ENCODE peak calls at places on chromosomes 5 and 9, in five cellular contexts. T, W, D, I and L are unnamed samples.

GRCh38 chr5:51881901-51882300 is 498.7 kb downstream of the ISL1 start:
- DNase-seq in D (no peak), T (no peak), I (no peak), W (no peak), L (no peak)

GRCh38 chr9:105859428-105860091 is 165.2 kb downstream of the TMEM38B start:
- DNase-seq in D (no peak), T (no peak), W (no peak), I (no peak), L (no peak)

GRCh38 chr9:78493166-78493742 is 196.3 kb downstream of the PSAT1 start:
- DNase-seq in W (no peak), T (no peak), I (no peak), D (no peak), L (no peak)

GRCh38 chr9:136047076-136047774 is 47.9 kb downstream of the NACC2 start:
- DNase-seq in T (no peak), D (no peak), I (no peak), W (no peak), L (no peak)

GRCh38 chr5:97044057-97044456 is 98.4 kb downstream of the LIX1 start:
- DNase-seq in T (no peak), D (peak; percentile 27), I (peak; percentile 75), W (peak; percentile 17), L (peak; percentile 4)

GRCh38 chr5:146962801-146963355 is 84.3 kb upstream of the PPP2R2B start:
- DNase-seq in T (no peak), I (no peak), W (no peak), D (no peak), L (no peak)

GRCh38 chr9:86846679-86847078 is 100.6 kb downstream of the GAS1 start:
- DNase-seq in W (no peak), T (no peak), D (no peak), I (no peak), L (no peak)

GRCh38 chr9:130949188-130950038 is 10.4 kb upstream of the FIBCD1 start:
- DNase-seq in I (no peak), W (no peak), D (no peak), T (no peak), L (no peak)

GRCh38 chr5:148425808-148426207 is 42.0 kb downstream of the FBXO38 start:
- DNase-seq in I (no peak), D (no peak), T (no peak), W (peak; percentile 22), L (no peak)

GRCh38 chr9:111037744-111038335 is 430 bp downstream of the LPAR1 start:
- DNase-seq in T (no peak), D (peak; percentile 6), I (peak; percentile 70), W (no peak), L (peak; percentile 3)

GRCh38 chr5:119290161-119290569 is 65.7 kb upstream of the TNFAIP8 start:
- DNase-seq in W (no peak), I (no peak), T (peak; percentile 66), D (no peak), L (no peak)

GRCh38 chr5:141781910-141782309 is 96.3 kb downstream of the PCDH1 start:
- DNase-seq in D (no peak), T (no peak), I (no peak), W (no peak), L (no peak)

GRCh38 chr5:146466521-146467349 is 19.6 kb downstream of the TCERG1 start:
- DNase-seq in T (no peak), D (no peak), W (no peak), I (no peak), L (no peak)

GRCh38 chr5:177346820-177347219 is 4.6 kb downstream of the LMAN2 start:
- DNase-seq in D (no peak), T (no peak), W (no peak), I (no peak), L (no peak)

GRCh38 chr9:79300153-79300552 is 271.6 kb upstream of the TLE4 start:
- DNase-seq in D (no peak), W (no peak), T (no peak), I (no peak), L (no peak)

GRCh38 chr5:60403343-60404006 is 296.5 kb downstream of the DEPDC1B start:
- DNase-seq in T (no peak), W (no peak), D (peak; percentile 65), I (no peak), L (no peak)

DNA sequence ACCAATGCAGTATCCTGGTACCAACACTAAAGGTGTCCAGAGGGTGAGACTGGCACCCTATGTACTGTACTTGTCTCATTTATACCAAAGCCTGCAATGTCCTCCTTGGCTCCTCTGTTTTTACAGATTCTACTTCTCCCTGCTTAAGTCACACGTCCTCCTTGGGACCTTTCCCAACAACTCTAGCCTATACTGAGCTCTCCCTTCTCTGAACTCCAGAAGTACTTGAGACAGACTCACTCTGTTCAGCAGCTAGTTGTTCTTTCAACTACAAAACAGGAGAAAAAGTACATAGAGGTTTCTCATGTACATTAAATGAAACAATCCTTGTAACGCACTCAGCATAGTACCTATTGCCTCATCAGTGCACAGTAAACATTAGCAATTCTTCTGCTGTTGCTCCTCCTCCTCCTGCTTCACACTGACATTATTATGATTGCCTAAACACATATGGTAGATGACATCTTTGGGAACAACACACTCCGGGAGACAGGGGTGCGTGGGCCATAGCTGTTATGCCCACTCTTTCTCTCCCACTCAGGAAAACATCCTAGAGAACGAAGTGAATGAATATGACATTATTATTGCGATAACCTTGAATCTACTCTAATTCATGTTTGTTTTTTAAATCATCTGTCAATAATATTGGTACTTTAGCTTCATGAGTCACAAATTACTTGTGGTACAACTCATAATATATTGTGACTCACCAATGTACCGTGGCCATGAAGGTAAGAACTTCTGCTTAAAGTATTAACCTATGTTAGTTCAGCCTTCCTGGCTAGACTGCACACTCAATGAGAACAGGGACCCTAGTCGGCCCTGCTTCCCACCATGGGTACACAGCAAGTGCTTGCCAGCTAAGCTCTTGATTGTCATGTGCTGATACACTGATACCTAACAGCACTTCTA is 180.3 kb upstream of the ADRA1B start:
- DNase-seq in W (no peak), T (no peak), D (no peak), I (no peak), L (no peak)
- H3K9ac ChIP-seq in W (no peak overlapping the region), T (no peak overlapping the region), D (no peak overlapping the region), I (no peak overlapping the region), L (no peak overlapping the region)

GRCh38 chr9:84839538-84839937 is 170.0 kb downstream of the NTRK2 start:
- DNase-seq in T (no peak), D (no peak), I (no peak), W (no peak), L (no peak)
- TF ChIP-seq ZNF274 in T (no peak), D (no peak), I (no peak), W (no peak), L (no peak)

GRCh38 chr9:69218166-69218565 is 44.1 kb downstream of the TJP2 start:
- DNase-seq in D (no peak), W (no peak), I (no peak), T (no peak), L (no peak)

GRCh38 chr9:69214939-69215338 is 40.9 kb downstream of the TJP2 start:
- DNase-seq in I (no peak), T (no peak), W (no peak), D (peak; percentile 29), L (no peak)

GRCh38 chr9:69211424-69212036 is 37.5 kb downstream of the TJP2 start:
- DNase-seq in W (no peak), D (no peak), I (no peak), T (no peak), L (no peak)

GRCh38 chr9:69213647-69214046 is 39.6 kb downstream of the TJP2 start:
- DNase-seq in I (no peak), T (no peak), W (no peak), D (no peak), L (no peak)

GRCh38 chr9:69215774-69216482 is 41.9 kb downstream of the TJP2 start:
- DNase-seq in D (no peak), I (no peak), T (no peak), W (peak; percentile 71), L (no peak)
- TF ChIP-seq ATF3 in D (no peak), I (no peak), T (no peak), W (no peak), L (no peak)

DNA sequence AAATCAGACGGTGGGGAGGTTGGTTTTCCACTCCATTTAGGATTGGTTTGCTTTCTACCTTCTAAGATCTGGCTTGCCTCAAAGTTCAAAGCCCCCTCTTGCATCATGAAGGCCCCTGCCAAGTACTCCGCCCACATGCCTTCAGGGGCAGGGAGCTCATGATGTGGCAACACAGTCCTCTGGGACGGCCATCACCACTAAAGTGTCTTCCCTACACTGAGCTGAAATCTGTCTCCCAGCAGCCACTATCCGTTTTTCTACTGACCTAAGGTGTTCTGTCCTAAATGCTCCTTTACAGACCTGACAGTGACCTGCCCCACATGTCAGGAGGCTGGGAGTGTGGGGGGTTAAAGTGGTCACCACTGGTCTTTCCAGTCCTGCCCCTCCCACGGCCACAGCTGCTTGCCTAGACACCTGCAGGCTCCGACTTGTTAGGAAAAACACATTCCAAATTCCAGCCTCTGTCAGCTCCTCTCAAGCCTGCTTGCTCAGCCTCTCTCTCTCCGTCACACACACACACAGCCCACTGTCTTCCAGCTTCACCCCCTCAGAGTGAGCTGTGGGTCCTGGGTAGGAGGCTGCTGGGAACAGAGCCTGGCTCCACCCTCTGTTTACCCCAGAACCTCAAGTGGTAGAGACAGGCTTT is 44.9 kb downstream of the SHB start:
- DNase-seq in D (peak; percentile 91), I (no peak), W (no peak), T (no peak), L (no peak)
- H3K9ac ChIP-seq in D (peak overlapping the region; percentile 33), I (no peak overlapping the region), W (no peak overlapping the region), T (no peak overlapping the region), L (peak overlapping the region; percentile 17)

DNA sequence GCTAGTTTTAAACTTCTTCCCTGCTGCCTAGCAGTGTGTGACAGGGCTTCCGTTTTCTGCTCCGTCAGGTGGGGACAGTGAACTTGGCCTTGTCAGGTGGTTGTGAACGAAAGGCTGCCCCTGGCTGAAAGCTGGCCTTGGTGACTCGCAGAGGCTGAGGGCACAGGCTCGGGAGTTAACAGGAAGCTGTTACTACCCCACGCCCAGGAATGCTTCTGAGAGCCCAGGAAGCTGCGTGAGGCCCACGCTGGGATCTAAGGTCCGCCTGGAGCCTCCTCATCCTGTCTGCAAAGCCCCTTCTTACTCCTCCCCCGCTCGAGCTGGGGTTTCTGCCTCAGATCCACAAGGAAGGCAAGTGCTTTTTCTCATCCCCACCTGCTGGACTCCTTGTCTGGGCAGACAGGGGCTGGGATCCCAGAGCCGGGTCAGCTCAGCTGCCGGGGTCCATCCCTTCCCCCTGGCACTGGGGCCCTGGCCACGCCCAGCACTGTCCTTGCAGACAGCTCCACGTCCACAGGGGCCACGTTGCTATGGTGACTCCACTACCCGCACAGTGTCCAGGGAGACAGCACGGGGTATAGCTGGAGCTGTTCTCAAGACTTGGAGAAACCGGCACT is 124.7 kb upstream of the TBC1D2 start:
- DNase-seq in I (peak; percentile 55), T (peak; percentile 26), D (no peak), W (no peak), L (no peak)
- TF ChIP-seq ZNF274 in I (no peak), T (no peak), D (no peak), W (no peak), L (no peak)